ENCODE peak calls at places on chromosomes 11 and 22, in eight cellular contexts. B is GM12891, A is NCI-H1105 treated with DMSO at 0.1 percent for 48 hours, V is astrocyte of the spinal cord, G is NCI-H1930, N is anterior cingulate cortex, S is NCI-H2081, T is left ventricle myocardium superior. Y is an unnamed sample.

GRCh38 chr11:12544986-12545775 is 129.0 kb upstream of the TEAD1 start:
- DNase-seq in B (no peak), A (no peak), T (no peak), S (no peak), G (no peak), V (peak; percentile 23), N (no peak), Y (no peak)

GRCh38 chr22:19880786-19881569 is 26.3 kb upstream of the GNB1L start:
- DNase-seq in T (peak; percentile 64), A (no peak), G (no peak), N (no peak), S (no peak), B (peak; percentile 15), V (peak; percentile 96), Y (peak; percentile 75)

GRCh38 chr11:101553891-101554292 is 29.9 kb downstream of the TRPC6 start:
- DNase-seq in N (no peak), G (no peak), T (no peak), V (no peak), A (no peak), S (no peak), B (no peak), Y (no peak)

GRCh38 chr11:14384338-14384737 is 25.4 kb upstream of the RRAS2 start:
- DNase-seq in T (no peak), G (no peak), V (no peak), A (no peak), B (no peak), S (no peak), N (no peak), Y (no peak)

GRCh38 chr11:115774756-115775155 is 270.5 kb upstream of the CADM1 start:
- DNase-seq in A (no peak), V (no peak), S (no peak), B (no peak), G (no peak), T (no peak), N (no peak), Y (no peak)

GRCh38 chr11:62611705-62612365 is 740 bp downstream of the EML3 start:
- DNase-seq in N (peak; percentile 40), B (peak; percentile 66), S (peak; percentile 43), A (peak; percentile 49), G (no peak), V (peak; percentile 72), T (peak; percentile 55), Y (peak; percentile 73)

GRCh38 chr11:102495161-102496042 is 35.1 kb downstream of the MMP7 start:
- DNase-seq in G (peak; percentile 73), N (no peak), T (no peak), S (peak; percentile 73), V (peak; percentile 86), B (no peak), A (peak; percentile 88), Y (no peak)

GRCh38 chr22:24699861-24700260 is 74.7 kb downstream of the PIWIL3 start:
- DNase-seq in B (no peak), G (no peak), T (no peak), V (no peak), S (no peak), A (no peak), N (no peak), Y (no peak)

GRCh38 chr22:40463017-40463631 is 92.7 kb downstream of the SGSM3 start:
- DNase-seq in N (no peak), B (no peak), S (no peak), G (no peak), V (no peak), A (no peak), T (no peak), Y (peak; percentile 48)

GRCh38 chr22:36411589-36412258 is 24.0 kb upstream of the MYH9 start:
- DNase-seq in G (no peak), A (no peak), T (no peak), B (no peak), S (peak; percentile 5), V (no peak), N (no peak), Y (no peak)

GRCh38 chr11:10029386-10030121 is 264.5 kb downstream of the SBF2 start:
- DNase-seq in V (no peak), G (no peak), A (no peak), N (no peak), S (no peak), T (no peak), B (no peak), Y (no peak)

GRCh38 chr11:20479399-20479974 is 92.0 kb downstream of the PRMT3 start:
- DNase-seq in S (no peak), A (no peak), V (no peak), N (no peak), T (no peak), B (no peak), G (no peak), Y (no peak)

GRCh38 chr11:126464796-126465195 is 109.3 kb downstream of the ST3GAL4 start:
- DNase-seq in B (no peak), G (no peak), T (no peak), V (no peak), N (no peak), S (no peak), A (no peak), Y (no peak)

GRCh38 chr11:124115782-124116616 is 749 bp downstream of the VWA5A start:
- DNase-seq in G (no peak), A (no peak), S (no peak), T (peak; percentile 32), N (no peak), V (no peak), B (no peak), Y (no peak)

GRCh38 chr11:129365816-129366215 is 9.8 kb upstream of the BARX2 start:
- DNase-seq in A (no peak), N (no peak), S (no peak), G (no peak), B (no peak), T (no peak), V (no peak), Y (no peak)

GRCh38 chr11:64241430-64242153 is 697 bp downstream of the FKBP2 start:
- DNase-seq in S (peak; percentile 94), B (peak; percentile 88), T (peak; percentile 100), G (no peak), V (no peak), N (no peak), A (peak; percentile 95), Y (peak; percentile 100)

GRCh38 chr22:37563153-37564081 is 3.1 kb downstream of the CDC42EP1 start:
- DNase-seq in A (no peak), N (peak; percentile 73), T (peak; percentile 69), V (peak; percentile 96), S (no peak), B (no peak), G (no peak), Y (peak; percentile 76)

GRCh38 chr11:8839957-8840945 is 70.7 kb upstream of the AKIP1 start:
- DNase-seq in S (no peak), N (peak; percentile 13), A (no peak), G (no peak), V (peak; percentile 33), T (peak; percentile 43), B (no peak), Y (peak; percentile 51)

GRCh38 chr22:37454857-37455686 is 27.8 kb upstream of the ELFN2 start:
- DNase-seq in B (no peak), G (no peak), V (peak; percentile 87), S (no peak), A (no peak), T (no peak), N (no peak), Y (no peak)

GRCh38 chr11:57277845-57278720 is 41.0 kb upstream of the APLNR start:
- DNase-seq in T (peak; percentile 76), S (peak; percentile 43), V (peak; percentile 75), G (peak; percentile 46), N (peak; percentile 30), B (peak; percentile 18), A (peak; percentile 71), Y (peak; percentile 76)

GRCh38 chr22:29503811-29504372 is 23.9 kb downstream of the NEFH start:
- DNase-seq in A (peak; percentile 18), T (peak; percentile 43), B (no peak), N (peak; percentile 9), V (peak; percentile 82), S (no peak), G (no peak), Y (peak; percentile 59)

GRCh38 chr11:61815790-61816735 is 740 bp downstream of the FADS1 start:
- DNase-seq in G (peak; percentile 75), N (peak; percentile 75), S (peak; percentile 76), B (peak; percentile 61), V (peak; percentile 74), T (peak; percentile 79), A (peak; percentile 82), Y (peak; percentile 77)

GRCh38 chr11:69000831-69001245 is 12.2 kb downstream of the MRGPRF start:
- DNase-seq in B (no peak), G (no peak), T (no peak), S (no peak), N (no peak), V (peak; percentile 82), A (no peak), Y (peak; percentile 51)

GRCh38 chr11:8584511-8584910 is 9.5 kb downstream of the STK33 start:
- DNase-seq in S (peak; percentile 14), T (no peak), N (no peak), B (no peak), G (no peak), V (no peak), A (peak; percentile 2), Y (no peak)

GRCh38 chr22:49973018-49973965 is 12.7 kb downstream of the PIM3 start:
- DNase-seq in S (no peak), V (no peak), B (no peak), N (no peak), G (no peak), A (no peak), T (no peak), Y (no peak)

GRCh38 chr11:124633355-124633754 is 10.7 kb downstream of the TBRG1 start:
- DNase-seq in N (no peak), B (no peak), V (no peak), S (no peak), T (no peak), G (no peak), A (no peak), Y (no peak)

GRCh38 chr11:34564406-34564805 is 50.8 kb upstream of the ELF5 start:
- DNase-seq in G (no peak), T (no peak), S (no peak), N (no peak), A (no peak), B (no peak), V (no peak), Y (no peak)

Y was measured in Right ventricle myocardium superior.